ENCODE peak calls at places on chromosomes 13 and 19, in ten cellular contexts. K, L, O, M, P, F, N, Z, A and Y are unnamed samples. For H3K9me3, the result is how much of the 10 kb centered on the place peaks cover.

GRCh38 chr13:92967923-92968322 is 258.7 kb upstream of the GPC6 start:
- DNase-seq in K (no peak), L (no peak), O (peak), M (no peak), P (no peak), F (peak), N (no peak), Z (no peak), A (no peak), Y (no peak)

GRCh38 chr13:80363890-80364503 is 23.1 kb upstream of the SPRY2 start:
- DNase-seq in K (no peak), L (no peak), O (peak), M (no peak), P (no peak), F (no peak), N (no peak), Z (no peak), A (no peak), Y (no peak)

GRCh38 chr13:22915442-22916082 is 265.2 kb upstream of the SGCG start:
- DNase-seq in K (peak), L (peak), O (peak), M (no peak), P (peak), F (peak), N (no peak), Z (peak), A (peak), Y (peak)

GRCh38 chr13:94435604-94436226 is 43.8 kb downstream of the DCT start:
- DNase-seq in K (no peak), L (no peak), O (peak), M (no peak), P (no peak), F (no peak), N (no peak), Z (no peak), A (no peak), Y (no peak)

GRCh38 chr13:45433381-45433790 is 15.2 kb upstream of the SLC25A30 start:
- DNase-seq in K (no peak), L (no peak), O (no peak), M (no peak), P (no peak), F (peak), N (no peak), Z (no peak), A (no peak), Y (no peak)

GRCh38 chr19:752652-753517 is 2.0 kb downstream of the MISP start:
- DNase-seq in K (peak), L (no peak), O (peak), M (no peak), P (no peak), F (no peak), N (no peak), Z (no peak), A (peak), Y (no peak)

GRCh38 chr13:94602467-94602866 is 810 bp downstream of the GPR180 start:
- DNase-seq in K (no peak), L (no peak), O (no peak), M (no peak), P (no peak), F (no peak), N (no peak), Z (no peak), A (no peak), Y (no peak)

GRCh38 chr13:47114030-47114429 is 217.2 kb upstream of the HTR2A start:
- DNase-seq in K (no peak), L (no peak), O (peak), M (no peak), P (no peak), F (no peak), N (no peak), Z (no peak), A (no peak), Y (no peak)

GRCh38 chr19:43752287-43752875 is 2.4 kb downstream of the SMG9 start:
- DNase-seq in K (no peak), L (no peak), O (no peak), M (no peak), P (no peak), F (no peak), N (no peak), Z (no peak), A (no peak), Y (no peak)

GRCh38 chr19:45996933-45997332 is 1.7 kb downstream of the CCDC61 start:
- DNase-seq in K (no peak), L (no peak), O (no peak), M (no peak), P (no peak), F (no peak), N (no peak), Z (no peak), A (no peak), Y (no peak)

GRCh38 chr13:50596103-50596502 is 247.4 kb downstream of the DLEU7 start:
- DNase-seq in K (no peak), L (no peak), O (no peak), M (no peak), P (no peak), F (no peak), N (no peak), Z (no peak), A (no peak), Y (no peak)

GRCh38 chr13:77595166-77595810 is 59.8 kb downstream of the SCEL start:
- DNase-seq in K (no peak), L (no peak), O (no peak), M (no peak), P (no peak), F (no peak), N (no peak), Z (no peak), A (no peak), Y (no peak)

GRCh38 chr19:31092189-31092753 is 257.0 kb downstream of the TSHZ3 start:
- DNase-seq in K (no peak), L (peak), O (no peak), M (no peak), P (peak), F (no peak), N (no peak), Z (no peak), A (no peak), Y (no peak)

GRCh38 chr13:100063906-100064305 is 25.0 kb upstream of the PCCA start:
- DNase-seq in K (no peak), L (no peak), O (no peak), M (no peak), P (no peak), F (no peak), N (no peak), Z (no peak), A (no peak), Y (no peak)

GRCh38 chr19:40023969-40024368 is 27.1 kb downstream of the ZNF546 start:
- DNase-seq in K (no peak), L (no peak), O (no peak), M (no peak), P (no peak), F (no peak), N (no peak), Z (no peak), A (no peak), Y (no peak)

GRCh38 chr13:28492527-28493367 is 2.2 kb downstream of the FLT1 start:
- DNase-seq in K (no peak), L (no peak), O (no peak), M (no peak), P (no peak), F (no peak), N (no peak), Z (no peak), A (no peak), Y (no peak)

GRCh38 chr19:52963229-52963760 is 614 bp upstream of the ZNF816 start:
- DNase-seq in K (peak), L (peak), O (no peak), M (no peak), P (peak), F (peak), N (peak), Z (peak), A (peak), Y (peak)

GRCh38 chr19:940591-941291 is 14.9 kb downstream of the ARID3A start:
- DNase-seq in K (peak), L (peak), O (peak), M (peak), P (peak), F (no peak), N (peak), Z (peak), A (no peak), Y (peak)

GRCh38 chr19:49549045-49549444 is 21.2 kb downstream of the RCN3 start:
- DNase-seq in K (peak), L (no peak), O (no peak), M (no peak), P (no peak), F (no peak), N (no peak), Z (no peak), A (no peak), Y (no peak)

GRCh38 chr13:113835461-113836274 is 28.2 kb downstream of the GAS6 start:
- DNase-seq in K (no peak), L (no peak), O (peak), M (no peak), P (no peak), F (no peak), N (no peak), Z (peak), A (peak), Y (no peak)

GRCh38 chr19:3530389-3530788 is 8.6 kb upstream of the TEKTIP1 start:
- DNase-seq in K (no peak), L (no peak), O (no peak), M (no peak), P (no peak), F (no peak), N (no peak), Z (no peak), A (no peak), Y (no peak)

GRCh38 chr19:2186071-2186846 is 22.5 kb downstream of the DOT1L start:
- DNase-seq in K (peak), L (peak), O (peak), M (peak), P (peak), F (peak), N (no peak), Z (peak), A (peak), Y (peak)

GRCh38 chr13:26601669-26602068 is 44.2 kb downstream of the WASF3 start:
- DNase-seq in K (no peak), L (no peak), O (peak), M (no peak), P (no peak), F (no peak), N (no peak), Z (no peak), A (no peak), Y (no peak)

GRCh38 chr19:52297601-52298358 is 811 bp downstream of the ZNF480 start:
- DNase-seq in K (no peak), L (no peak), O (peak), M (no peak), P (peak), F (peak), N (no peak), Z (no peak), A (no peak), Y (no peak)

GRCh38 chr19:37077615-37077928 is 661 bp upstream of the ZNF420 start:
- DNase-seq in K (no peak), L (no peak), O (no peak), M (no peak), P (no peak), F (no peak), N (no peak), Z (no peak), A (no peak), Y (no peak)

GRCh38 chr19:30158067-30158892 is 213.9 kb upstream of the ZNF536 start:
- DNase-seq in K (no peak), L (no peak), O (no peak), M (no peak), P (peak), F (no peak), N (no peak), Z (no peak), A (no peak), Y (no peak)

GRCh38 chr19:10219678-10220077 is 11.5 kb downstream of the S1PR2 start:
- DNase-seq in K (no peak), L (no peak), O (peak), M (no peak), P (no peak), F (peak), N (no peak), Z (no peak), A (no peak), Y (no peak)

GRCh38 chr19:48405850-48406249 is 12.4 kb downstream of the GRIN2D start:
- DNase-seq in K (no peak), L (no peak), O (peak), M (no peak), P (no peak), F (no peak), N (no peak), Z (no peak), A (no peak), Y (no peak)

GRCh38 chr19:38142176-38143035 is 81.6 kb downstream of the DPF1 start:
- DNase-seq in K (peak), L (peak), O (peak), M (no peak), P (peak), F (peak), N (no peak), Z (peak), A (peak), Y (peak)

GRCh38 chr13:110560606-110561334 is 752 bp downstream of the RAB20 start:
- DNase-seq in K (peak), L (no peak), O (no peak), M (no peak), P (peak), F (no peak), N (no peak), Z (peak), A (no peak), Y (peak)

GRCh38 chr19:11425719-11426457 is 6.8 kb upstream of the RGL3 start:
- DNase-seq in K (no peak), L (no peak), O (no peak), M (no peak), P (no peak), F (peak), N (no peak), Z (no peak), A (no peak), Y (no peak)

GRCh38 chr19:10102787-10103236 is 334 bp upstream of the ANGPTL6 start:
- DNase-seq in K (no peak), L (no peak), O (no peak), M (no peak), P (no peak), F (no peak), N (peak), Z (no peak), A (no peak), Y (no peak)

GRCh38 chr13:87999791-88000190 is 328.6 kb downstream of the SLITRK5 start:
- DNase-seq in K (no peak), L (no peak), O (no peak), M (no peak), P (no peak), F (no peak), N (no peak), Z (no peak), A (no peak), Y (no peak)

GRCh38 chr13:77981191-77981925 is 62.7 kb upstream of the EDNRB start:
- DNase-seq in K (no peak), L (no peak), O (peak), M (no peak), P (no peak), F (no peak), N (no peak), Z (no peak), A (no peak), Y (no peak)

GRCh38 chr13:87080100-87080779 is 590.9 kb upstream of the SLITRK5 start:
- DNase-seq in K (no peak), L (no peak), O (no peak), M (no peak), P (no peak), F (no peak), N (peak), Z (no peak), A (no peak), Y (no peak)

GRCh38 chr19:35991731-35992450 is 3.1 kb upstream of the SDHAF1 start:
- DNase-seq in K (no peak), L (no peak), O (peak), M (no peak), P (no peak), F (no peak), N (no peak), Z (no peak), A (no peak), Y (peak)

GRCh38 chr13:42803563-42804212 is 22.3 kb downstream of the FAM216B start:
- DNase-seq in K (no peak), L (no peak), O (no peak), M (no peak), P (no peak), F (no peak), N (no peak), Z (no peak), A (no peak), Y (no peak)

GRCh38 chr13:114067381-114067885 is 65.0 kb downstream of the RASA3 start:
- DNase-seq in K (no peak), L (no peak), O (peak), M (no peak), P (no peak), F (no peak), N (no peak), Z (no peak), A (no peak), Y (no peak)

GRCh38 chr13:48231948-48232347 is 1.1 kb upstream of the ITM2B start:
- DNase-seq in K (no peak), L (no peak), O (no peak), M (no peak), P (no peak), F (no peak), N (no peak), Z (no peak), A (no peak), Y (no peak)
- H3K4me3 ChIP-seq in K (no peak), L (no peak), O (no peak), M (peak), P (no peak), F (no peak), N (no peak), Z (peak), A (no peak), Y (no peak)

DNA sequence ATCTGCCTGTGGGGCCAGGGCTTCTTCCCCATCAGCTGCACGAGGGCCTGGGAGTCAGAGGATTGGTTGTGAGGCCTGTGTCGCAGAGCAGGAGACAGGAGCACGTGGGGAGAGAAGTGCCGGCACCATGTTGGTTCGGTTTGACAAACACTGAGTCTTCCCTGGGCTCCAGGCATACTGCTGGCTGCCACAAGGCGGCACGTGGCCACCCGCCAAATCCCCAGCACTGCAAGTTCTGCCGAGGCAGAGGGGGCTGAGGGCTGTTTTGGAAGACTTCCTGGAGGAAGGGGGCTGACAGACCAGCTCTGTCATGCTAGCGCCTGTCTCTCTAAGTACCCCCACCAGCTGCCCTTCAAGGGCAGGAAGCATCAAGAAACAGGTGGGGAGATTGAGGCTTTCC is 9.5 kb downstream of the SHANK1 start:
- DNase-seq in K (no peak), L (no peak), O (no peak), M (no peak), P (no peak), F (no peak), N (no peak), Z (no peak), A (no peak), Y (no peak)
- TF ChIP-seq CTCF in K (no peak), L (no peak), O (no peak), M (no peak), P (no peak), F (peak), N (no peak), Z (no peak), A (no peak), Y (no peak)

DNA sequence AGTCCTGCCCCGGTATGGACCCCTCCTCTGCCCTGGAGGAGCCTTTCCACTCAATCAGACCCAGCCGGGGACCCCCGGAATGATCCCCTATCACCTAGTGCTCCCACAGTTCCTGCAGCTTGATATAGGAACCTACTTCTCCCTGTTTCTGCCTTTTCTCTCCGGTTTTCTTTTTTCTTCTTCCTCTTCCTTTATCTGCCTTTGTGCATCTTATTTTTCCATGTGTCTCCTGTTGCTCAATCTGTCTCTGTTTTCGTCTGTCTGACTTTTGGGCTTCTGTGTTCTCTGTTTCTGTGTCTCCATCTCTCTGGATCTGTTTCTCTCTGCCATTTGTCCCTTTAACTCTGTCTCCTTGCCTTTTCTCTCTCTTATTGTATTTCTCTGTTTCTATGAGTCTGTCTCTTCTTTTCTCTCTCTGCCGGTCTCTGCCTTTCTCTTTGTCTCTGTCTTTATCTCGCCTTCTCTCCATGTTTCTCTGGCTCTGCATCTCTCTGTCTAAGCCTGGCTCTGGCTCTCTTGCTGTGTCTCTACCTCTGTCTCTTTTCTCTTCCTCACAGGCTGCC is 10.0 kb downstream of the MEGF8 start:
- DNase-seq in K (no peak), L (no peak), O (no peak), M (no peak), P (no peak), F (no peak), N (no peak), Z (no peak), A (no peak), Y (no peak)
- H3K9me3 ChIP-seq in K (under half), L (under half), O (under half), M (under half), P (under half), F (under half), N (under half), Z (under half), A (under half), Y (under half)

DNA sequence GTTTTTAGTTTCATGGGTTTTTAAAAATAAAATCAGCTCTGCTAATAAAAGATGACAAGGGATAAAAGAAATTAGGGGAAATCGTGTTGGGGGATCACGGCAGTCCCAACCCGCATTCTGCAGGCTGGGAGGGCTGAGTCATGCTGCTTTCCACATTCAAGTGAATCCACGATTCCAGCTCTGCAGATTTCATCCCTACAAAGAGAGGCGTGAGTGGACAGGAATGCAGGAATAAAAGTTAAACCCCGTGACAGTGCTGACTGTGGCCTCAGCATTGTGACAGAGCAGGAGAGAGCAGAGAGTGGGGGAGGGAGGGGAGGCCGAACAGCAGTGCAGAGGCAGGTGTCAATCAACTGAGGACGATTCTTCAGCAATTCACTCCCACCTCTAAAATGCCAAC is 66.5 kb upstream of the RAP2A start:
- DNase-seq in K (no peak), L (no peak), O (peak), M (no peak), P (peak), F (peak), N (no peak), Z (no peak), A (no peak), Y (peak)
- H3K4me3 ChIP-seq in K (no peak), L (no peak), O (no peak), M (no peak), P (no peak), F (no peak), N (no peak), Z (no peak), A (no peak), Y (no peak)

DNA sequence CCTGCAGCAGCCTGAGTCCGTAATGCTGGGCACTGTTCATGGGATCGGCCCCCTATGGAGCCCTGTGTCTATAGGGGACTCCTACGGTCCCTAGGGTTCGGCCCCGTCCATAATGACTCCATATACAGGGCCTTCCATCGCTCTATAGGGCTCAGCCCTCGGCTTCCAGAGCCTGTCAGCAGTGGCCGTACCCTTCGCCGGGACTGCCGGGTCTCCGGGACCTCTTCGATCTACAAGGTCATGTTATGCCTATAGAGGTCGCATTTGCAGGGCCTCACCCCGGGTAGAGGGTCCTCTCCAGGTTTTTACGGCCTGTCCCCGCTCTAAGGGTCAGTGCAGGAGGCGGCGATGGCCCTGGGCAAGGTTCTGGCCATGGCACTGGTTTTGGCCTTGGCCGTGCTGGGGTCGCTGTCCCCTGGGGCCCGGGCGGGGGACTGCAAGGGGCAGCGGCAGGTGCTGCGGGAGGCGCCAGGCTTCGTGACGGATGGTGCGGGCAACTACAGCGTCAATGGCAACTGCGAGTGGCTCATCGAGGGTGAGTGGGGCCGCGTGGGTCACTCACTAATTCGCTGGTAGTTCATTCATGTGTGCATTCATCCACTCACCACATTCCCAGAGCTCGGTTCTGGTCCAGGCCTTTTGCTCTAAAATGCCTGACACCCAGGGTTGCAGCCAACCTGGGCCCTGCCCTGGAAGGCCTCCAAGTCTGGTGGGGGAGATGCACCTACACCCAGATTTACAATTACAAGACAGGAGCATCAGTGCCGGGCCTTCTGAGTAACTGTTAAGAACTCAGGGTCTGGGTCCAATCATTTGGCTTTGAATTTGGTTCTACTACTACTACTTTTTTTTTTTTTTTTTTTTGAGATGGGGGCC is 699 bp downstream of the MEGF8 start:
- DNase-seq in K (no peak), L (no peak), O (no peak), M (no peak), P (peak), F (peak), N (peak), Z (no peak), A (peak), Y (peak)
- TF ChIP-seq CTCF in K (peak), L (no peak), O (no peak), M (no peak), P (no peak), F (peak), N (no peak), Z (no peak), A (no peak), Y (no peak)